ENCODE peak calls at places on chromosomes 6 and 20, in seven cellular contexts. Z, P, R, W, K, L and C are unnamed samples.
A peak's percentile ranks its signal among the peaks of the same experiment; 100 is the strongest.

GRCh38 chr6:125533710-125534397 is 215.6 kb upstream of the HEY2 start:
- DNase-seq in Z (no peak), P (no peak), R (peak; percentile 6), W (no peak), K (no peak), L (peak; percentile 80), C (no peak)

GRCh38 chr20:37202267-37202943 is 23.1 kb upstream of the MROH8 start:
- DNase-seq in Z (peak; percentile 11), P (peak; percentile 98), R (peak; percentile 94), W (peak; percentile 72), K (no peak), L (peak; percentile 71), C (peak; percentile 95)

GRCh38 chr20:24242763-24243162 is 226.7 kb upstream of the SYNDIG1 start:
- DNase-seq in Z (no peak), P (no peak), R (no peak), W (no peak), K (no peak), L (no peak), C (no peak)

GRCh38 chr6:16759181-16759645 is 2.0 kb downstream of the ATXN1 start:
- DNase-seq in Z (no peak), P (no peak), R (peak; percentile 54), W (no peak), K (no peak), L (no peak), C (no peak)

GRCh38 chr20:38405132-38405531 is 30.0 kb downstream of the SNHG17 start:
- DNase-seq in Z (no peak), P (no peak), R (no peak), W (no peak), K (no peak), L (peak; percentile 34), C (no peak)

GRCh38 chr6:30862156-30862875 is 22.0 kb upstream of the DDR1 start:
- DNase-seq in Z (no peak), P (no peak), R (no peak), W (peak; percentile 21), K (no peak), L (no peak), C (no peak)

GRCh38 chr20:36066777-36067176 is 87.8 kb upstream of the EPB41L1 start:
- DNase-seq in Z (peak; percentile 40), P (no peak), R (no peak), W (no peak), K (no peak), L (no peak), C (no peak)

GRCh38 chr20:4813076-4813838 is 91.5 kb downstream of the PRND start:
- DNase-seq in Z (no peak), P (no peak), R (no peak), W (no peak), K (no peak), L (no peak), C (no peak)

GRCh38 chr6:47323887-47324286 is 14.2 kb upstream of the TNFRSF21 start:
- DNase-seq in Z (no peak), P (no peak), R (no peak), W (no peak), K (no peak), L (no peak), C (no peak)

GRCh38 chr20:50350510-50351249 is 159.5 kb upstream of the PTPN1 start:
- DNase-seq in Z (no peak), P (no peak), R (no peak), W (no peak), K (no peak), L (no peak), C (no peak)

GRCh38 chr6:53750112-53750511 is 44.7 kb upstream of the LRRC1 start:
- DNase-seq in Z (no peak), P (no peak), R (no peak), W (no peak), K (no peak), L (no peak), C (no peak)

GRCh38 chr6:43983632-43984031 is 143.6 kb downstream of the MRPL14 start:
- DNase-seq in Z (no peak), P (no peak), R (no peak), W (peak; percentile 35), K (peak; percentile 10), L (peak; percentile 41), C (no peak)

GRCh38 chr6:153085239-153085638 is 45.8 kb downstream of the RGS17 start:
- DNase-seq in Z (no peak), P (no peak), R (no peak), W (no peak), K (no peak), L (no peak), C (no peak)

GRCh38 chr6:51398064-51398740 is 579.5 kb downstream of the TFAP2B start:
- DNase-seq in Z (no peak), P (no peak), R (no peak), W (no peak), K (peak; percentile 47), L (peak; percentile 47), C (no peak)

GRCh38 chr6:52537001-52537753 is 39.7 kb downstream of the TRAM2 start:
- DNase-seq in Z (no peak), P (peak; percentile 57), R (no peak), W (no peak), K (no peak), L (no peak), C (no peak)

GRCh38 chr6:43733471-43734293 is 36.3 kb upstream of the VEGFA start:
- DNase-seq in Z (no peak), P (no peak), R (no peak), W (peak; percentile 50), K (no peak), L (peak; percentile 40), C (no peak)

GRCh38 chr6:63923139-63923739 is 287.6 kb downstream of the PHF3 start:
- DNase-seq in Z (no peak), P (peak; percentile 51), R (peak; percentile 40), W (no peak), K (no peak), L (no peak), C (no peak)

GRCh38 chr6:138404666-138405337 is 779 bp downstream of the HEBP2 start:
- DNase-seq in Z (peak; percentile 28), P (no peak), R (peak; percentile 28), W (no peak), K (peak; percentile 57), L (peak; percentile 75), C (no peak)

GRCh38 chr20:59055302-59055701 is 12.7 kb upstream of the PRELID3B start:
- DNase-seq in Z (no peak), P (peak; percentile 37), R (no peak), W (no peak), K (no peak), L (no peak), C (no peak)

GRCh38 chr20:59050437-59050836 is 7.9 kb upstream of the PRELID3B start:
- DNase-seq in Z (no peak), P (no peak), R (no peak), W (no peak), K (no peak), L (no peak), C (no peak)

GRCh38 chr20:59048681-59049030 is 6.1 kb upstream of the PRELID3B start:
- DNase-seq in Z (no peak), P (no peak), R (no peak), W (no peak), K (no peak), L (no peak), C (no peak)

GRCh38 chr20:59047938-59048680 is 5.5 kb upstream of the PRELID3B start:
- DNase-seq in Z (no peak), P (peak; percentile 21), R (peak; percentile 38), W (no peak), K (no peak), L (no peak), C (no peak)

DNA sequence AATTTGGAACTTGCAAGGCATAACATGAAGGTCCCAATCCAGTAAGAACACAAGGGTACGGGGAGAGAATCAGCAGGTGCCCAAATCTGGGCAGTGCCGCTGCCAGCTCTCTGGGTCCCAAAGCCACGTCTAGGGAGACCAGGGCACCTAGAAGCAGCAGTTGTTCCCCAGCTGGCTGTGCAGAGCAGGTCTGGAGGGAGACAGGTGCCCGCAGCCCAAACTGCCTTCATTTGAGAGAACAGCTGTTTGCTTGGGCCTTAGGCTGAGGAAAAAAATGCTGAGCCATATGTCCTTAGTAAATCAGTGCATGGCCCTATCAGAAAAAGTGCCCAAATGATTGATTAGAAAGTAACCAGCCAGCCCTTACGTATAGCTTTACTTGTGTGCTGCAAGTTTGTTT is 9.1 kb upstream of the PRELID3B start:
- DNase-seq in Z (no peak), P (no peak), R (no peak), W (no peak), K (no peak), L (no peak), C (no peak)
- TF ChIP-seq CTCF in Z (no peak), P (no peak), R (no peak), W (no peak), K (no peak), L (no peak), C (no peak)

GRCh38 chr6:34056301-34056700 is 89.6 kb downstream of the GRM4 start:
- DNase-seq in Z (peak; percentile 7), P (peak; percentile 35), R (peak; percentile 41), W (no peak), K (peak; percentile 74), L (peak; percentile 95), C (peak; percentile 14)
- H3K4me3 ChIP-seq in Z (no peak overlapping the region), P (no peak overlapping the region), R (no peak overlapping the region), W (peak overlapping the region; percentile 51), K (peak overlapping the region; percentile 4), L (no peak overlapping the region), C (no peak overlapping the region)

GRCh38 chr6:7175463-7175862 is 67.7 kb downstream of the RREB1 start:
- DNase-seq in Z (no peak), P (peak; percentile 36), R (no peak), W (no peak), K (no peak), L (no peak), C (no peak)

GRCh38 chr6:7183707-7184106 is 75.9 kb downstream of the RREB1 start:
- DNase-seq in Z (no peak), P (no peak), R (no peak), W (no peak), K (no peak), L (peak; percentile 69), C (no peak)

GRCh38 chr6:7173843-7174503 is 66.2 kb downstream of the RREB1 start:
- DNase-seq in Z (no peak), P (no peak), R (no peak), W (no peak), K (no peak), L (peak; percentile 85), C (no peak)

GRCh38 chr6:7176208-7176607 is 68.4 kb downstream of the RREB1 start:
- DNase-seq in Z (no peak), P (no peak), R (no peak), W (no peak), K (no peak), L (peak; percentile 74), C (no peak)

GRCh38 chr6:7178280-7178679 is 70.5 kb downstream of the RREB1 start:
- DNase-seq in Z (no peak), P (no peak), R (no peak), W (no peak), K (no peak), L (no peak), C (no peak)
- TF ChIP-seq CTCF in Z (no peak), P (no peak), R (no peak), W (no peak), K (no peak), L (no peak), C (no peak)

GRCh38 chr20:41340327-41341055 is at the start of gene LPIN3:
- DNase-seq in Z (peak; percentile 90), P (peak; percentile 63), R (peak; percentile 81), W (peak; percentile 92), K (peak; percentile 90), L (peak; percentile 99), C (peak; percentile 21)
- H3K4me3 ChIP-seq in Z (peak within 1 kb of the TSS; percentile 28), P (peak within 1 kb of the TSS; percentile 32), R (peak within 1 kb of the TSS; percentile 39), W (peak within 1 kb of the TSS; percentile 55), K (peak within 1 kb of the TSS; percentile 59), L (peak within 1 kb of the TSS; percentile 84), C (peak within 1 kb of the TSS; percentile 42)